ENCODE peak calls at places on chromosomes 1 and 21, in ten cellular contexts. U is activated naive CD4-positive, alpha-beta T cell; S is lower lobe of right lung; D is neuronal stem cell; W is RWPE1; Y is activated naive CD8-positive, alpha-beta T cell treated with anti-CD3 and anti-CD28 coated beads, Interleukin-2, amount 50 U/mL, for 16 hours; B is lower leg skin; R is dermis blood vessel endothelial cell; T is stimulated activated naive B cell treated with anti-CD40 and anti-IgM and Interleukin-4, amounts not matched to agents 10 μg/mL and 1 μg/mL and 100 μg/mL, for 72 hours; X is T-cell. V is an unnamed sample.
A peak's percentile ranks its signal among the peaks of the same experiment; 100 is the strongest.

GRCh38 chr1:113542221-113542701 is 151.9 kb downstream of the MAGI3 start:
- DNase-seq in U (no peak), S (no peak), D (no peak), W (peak; percentile 74), Y (no peak), B (no peak), R (peak; percentile 72), T (no peak), X (no peak), V (peak; percentile 53)

GRCh38 chr1:188782220-188782841 is 1695.3 kb downstream of the BRINP3 start:
- DNase-seq in U (no peak), S (no peak), D (peak; percentile 52), W (peak; percentile 59), Y (no peak), B (no peak), R (peak; percentile 49), T (no peak), X (no peak), V (peak; percentile 14)

GRCh38 chr1:197519741-197520334 is 251.8 kb downstream of the CRB1 start:
- DNase-seq in U (no peak), S (no peak), D (no peak), W (peak; percentile 48), Y (no peak), B (no peak), R (peak; percentile 41), T (no peak), X (no peak), V (peak; percentile 2)

GRCh38 chr1:204882479-204882878 is 11.8 kb downstream of the NFASC start:
- DNase-seq in U (no peak), S (no peak), D (no peak), W (no peak), Y (no peak), B (peak; percentile 23), R (no peak), T (no peak), X (no peak), V (no peak)

GRCh38 chr21:13937236-13937635 is 273.5 kb downstream of the LIPI start:
- DNase-seq in U (no peak), S (peak; percentile 34), D (no peak), W (no peak), Y (no peak), B (no peak), R (no peak), T (no peak), X (no peak), V (no peak)

GRCh38 chr21:35019631-35020032 is 29.5 kb downstream of the RUNX1 start:
- DNase-seq in U (no peak), S (no peak), D (no peak), W (no peak), Y (no peak), B (peak; percentile 34), R (no peak), T (no peak), X (no peak), V (no peak)

GRCh38 chr1:17136936-17137335 is 17.7 kb upstream of the PADI2 start:
- DNase-seq in U (no peak), S (no peak), D (no peak), W (no peak), Y (no peak), B (no peak), R (no peak), T (no peak), X (no peak), V (no peak)

GRCh38 chr1:230548997-230549396 is 93.3 kb upstream of the COG2 start:
- DNase-seq in U (no peak), S (no peak), D (no peak), W (no peak), Y (no peak), B (no peak), R (no peak), T (no peak), X (no peak), V (no peak)

GRCh38 chr1:235409045-235409820 is 42.0 kb downstream of the TBCE start:
- DNase-seq in U (no peak), S (no peak), D (no peak), W (no peak), Y (no peak), B (no peak), R (no peak), T (no peak), X (no peak), V (no peak)

GRCh38 chr1:234874291-234875288 is 254.0 kb downstream of the TOMM20 start:
- DNase-seq in U (no peak), S (peak; percentile 65), D (no peak), W (no peak), Y (no peak), B (no peak), R (no peak), T (no peak), X (no peak), V (no peak)

GRCh38 chr1:115303364-115303763 is 34.7 kb downstream of the NGF start:
- DNase-seq in U (no peak), S (no peak), D (no peak), W (no peak), Y (no peak), B (no peak), R (no peak), T (no peak), X (no peak), V (no peak)

GRCh38 chr1:43482240-43482639 is 28.5 kb upstream of the HYI start:
- DNase-seq in U (no peak), S (no peak), D (no peak), W (no peak), Y (no peak), B (no peak), R (no peak), T (no peak), X (no peak), V (no peak)

GRCh38 chr1:84800090-84801073 is 92.6 kb downstream of the LPAR3 start:
- DNase-seq in U (no peak), S (no peak), D (no peak), W (no peak), Y (no peak), B (no peak), R (no peak), T (no peak), X (no peak), V (no peak)

GRCh38 chr1:12063141-12064072 is at the start of gene TNFRSF8:
- DNase-seq in U (peak; percentile 10), S (no peak), D (no peak), W (no peak), Y (no peak), B (no peak), R (peak; percentile 19), T (no peak), X (no peak), V (no peak)

GRCh38 chr1:219088778-219089557 is 84.7 kb upstream of the LYPLAL1 start:
- DNase-seq in U (no peak), S (peak; percentile 72), D (no peak), W (peak; percentile 90), Y (no peak), B (no peak), R (no peak), T (no peak), X (peak; percentile 15), V (peak; percentile 95)

GRCh38 chr1:167708940-167709389 is 12.8 kb upstream of the MPZL1 start:
- DNase-seq in U (no peak), S (no peak), D (no peak), W (no peak), Y (no peak), B (no peak), R (peak; percentile 26), T (peak; percentile 72), X (no peak), V (no peak)

GRCh38 chr1:97919568-97920261 is 1.1 kb downstream of the DPYD start:
- DNase-seq in U (no peak), S (no peak), D (no peak), W (peak; percentile 9), Y (no peak), B (no peak), R (peak; percentile 19), T (no peak), X (no peak), V (no peak)

GRCh38 chr1:171420810-171421209 is 64.5 kb upstream of the PRRC2C start:
- DNase-seq in U (no peak), S (no peak), D (no peak), W (peak; percentile 44), Y (no peak), B (no peak), R (no peak), T (no peak), X (no peak), V (no peak)

GRCh38 chr1:59015708-59016107 is 231.9 kb upstream of the JUN start:
- DNase-seq in U (no peak), S (no peak), D (no peak), W (peak; percentile 89), Y (no peak), B (no peak), R (peak; percentile 67), T (no peak), X (no peak), V (peak; percentile 35)

GRCh38 chr1:161115132-161115711 is 2.6 kb downstream of the PFDN2 start:
- DNase-seq in U (no peak), S (no peak), D (no peak), W (peak; percentile 90), Y (no peak), B (no peak), R (peak; percentile 93), T (no peak), X (no peak), V (peak; percentile 93)

GRCh38 chr1:175002910-175003517 is 3.3 kb downstream of the CACYBP start:
- DNase-seq in U (no peak), S (no peak), D (no peak), W (no peak), Y (no peak), B (no peak), R (no peak), T (no peak), X (no peak), V (no peak)

GRCh38 chr21:38956791-38957571 is 151.3 kb downstream of the ETS2 start:
- DNase-seq in U (no peak), S (peak; percentile 58), D (no peak), W (no peak), Y (no peak), B (no peak), R (no peak), T (no peak), X (no peak), V (no peak)

GRCh38 chr1:30782361-30783243 is 25.0 kb upstream of the LAPTM5 start:
- DNase-seq in U (peak; percentile 73), S (peak; percentile 81), D (peak; percentile 78), W (peak; percentile 81), Y (peak; percentile 49), B (peak; percentile 95), R (peak; percentile 78), T (peak; percentile 68), X (peak; percentile 38), V (peak; percentile 30)

GRCh38 chr1:180863158-180863775 is 49.4 kb upstream of the KIAA1614 start:
- DNase-seq in U (no peak), S (no peak), D (peak; percentile 56), W (peak; percentile 40), Y (no peak), B (no peak), R (peak; percentile 78), T (no peak), X (no peak), V (peak; percentile 40)

GRCh38 chr1:153180556-153180955 is 22.7 kb upstream of the LELP1 start:
- DNase-seq in U (no peak), S (no peak), D (no peak), W (no peak), Y (no peak), B (no peak), R (no peak), T (no peak), X (no peak), V (no peak)

GRCh38 chr1:65264197-65264929 is 45.0 kb upstream of the DNAJC6 start:
- DNase-seq in U (no peak), S (no peak), D (no peak), W (no peak), Y (no peak), B (no peak), R (peak; percentile 67), T (no peak), X (no peak), V (peak; percentile 17)

GRCh38 chr21:42463861-42464515 is 32.0 kb downstream of the RSPH1 start:
- DNase-seq in U (peak; percentile 51), S (peak; percentile 58), D (peak; percentile 11), W (peak; percentile 62), Y (no peak), B (peak; percentile 85), R (peak; percentile 83), T (peak; percentile 63), X (peak; percentile 76), V (no peak)